ENCODE peak calls at places on chromosomes 7 and 10, in four cellular contexts. W, J, B and L are unnamed samples.

GRCh38 chr7:154879629-154880028 is 123.3 kb downstream of the PAXIP1 start:
- DNase-seq in B (no peak), J (no peak), W (peak; percentile 17), L (no peak)

GRCh38 chr10:130579913-130580312 is 443.7 kb downstream of the GLRX3 start:
- DNase-seq in W (no peak), J (no peak), B (no peak), L (no peak)

GRCh38 chr10:65907199-65907712 is 1018.6 kb upstream of the LRRTM3 start:
- DNase-seq in W (no peak), J (no peak), B (no peak), L (no peak)

GRCh38 chr10:95404460-95404858 is 113.7 kb upstream of the PDLIM1 start:
- DNase-seq in B (no peak), J (no peak), W (no peak), L (no peak)

GRCh38 chr10:13709931-13710690 is 123.3 kb downstream of the PRPF18 start:
- DNase-seq in J (no peak), W (no peak), B (no peak), L (no peak)

GRCh38 chr7:4479367-4480039 is 202.6 kb upstream of the FOXK1 start:
- DNase-seq in J (no peak), B (peak; percentile 18), W (peak; percentile 12), L (peak; percentile 74)

GRCh38 chr7:2774280-2774679 is 69.8 kb downstream of the GNA12 start:
- DNase-seq in J (no peak), B (no peak), W (no peak), L (peak; percentile 37)

GRCh38 chr10:118729641-118730258 is 25.0 kb downstream of the CACUL1 start:
- DNase-seq in J (no peak), W (no peak), B (no peak), L (no peak)

GRCh38 chr10:117652228-117653169 is 110.0 kb downstream of the EMX2 start:
- DNase-seq in J (no peak), W (no peak), B (peak; percentile 2), L (no peak)

GRCh38 chr7:16034353-16034752 is 347.9 kb upstream of the MEOX2 start:
- DNase-seq in W (no peak), J (no peak), B (no peak), L (no peak)

GRCh38 chr7:22576941-22577927 is 77.2 kb upstream of the STEAP1B start:
- DNase-seq in J (peak; percentile 100), B (no peak), W (no peak), L (peak; percentile 71)

GRCh38 chr7:132575987-132576722 is at the start of gene PLXNA4:
- DNase-seq in W (no peak), B (no peak), J (no peak), L (no peak)

GRCh38 chr7:155962191-155962967 is 150.1 kb upstream of the SHH start:
- DNase-seq in W (no peak), J (no peak), B (no peak), L (peak; percentile 70)

GRCh38 chr7:24896031-24896433 is 83.9 kb downstream of the OSBPL3 start:
- DNase-seq in J (no peak), W (peak; percentile 29), B (no peak), L (no peak)

GRCh38 chr10:16686081-16686902 is 130.9 kb downstream of the RSU1 start:
- DNase-seq in J (no peak), B (no peak), W (no peak), L (no peak)

GRCh38 chr7:17564678-17565209 is 266.3 kb downstream of the AHR start:
- DNase-seq in W (no peak), B (no peak), J (peak; percentile 71), L (no peak)

GRCh38 chr7:47887016-47887640 is 61.1 kb downstream of the PKD1L1 start:
- DNase-seq in B (no peak), W (no peak), J (no peak), L (no peak)

GRCh38 chr10:23110722-23111660 is 15.6 kb downstream of the MSRB2 start:
- DNase-seq in B (no peak), W (no peak), J (no peak), L (no peak)

GRCh38 chr10:23281044-23281433 is 63.6 kb downstream of the C10orf67 start:
- DNase-seq in J (no peak), W (no peak), B (no peak), L (no peak)

GRCh38 chr7:155947051-155947450 is 134.8 kb upstream of the SHH start:
- DNase-seq in W (no peak), B (no peak), J (no peak), L (no peak)

GRCh38 chr7:134778941-134779740 is at the start of gene CALD1:
- DNase-seq in J (peak; percentile 99), B (peak; percentile 79), W (peak; percentile 67), L (peak; percentile 58)

GRCh38 chr10:84540022-84540616 is 211.7 kb downstream of the CCSER2 start:
- DNase-seq in B (no peak), W (no peak), J (peak; percentile 76), L (peak; percentile 27)

GRCh38 chr7:43431020-43431595 is 151.8 kb upstream of the STK17A start:
- DNase-seq in J (no peak), W (no peak), B (no peak), L (no peak)

GRCh38 chr7:1520574-1521234 is 9.8 kb upstream of the MAFK start:
- DNase-seq in B (peak; percentile 100), J (no peak), W (no peak), L (peak; percentile 94)

GRCh38 chr10:21858455-21858854 is 145.1 kb downstream of the DNAJC1 start:
- DNase-seq in W (no peak), B (no peak), J (no peak), L (no peak)

DNA sequence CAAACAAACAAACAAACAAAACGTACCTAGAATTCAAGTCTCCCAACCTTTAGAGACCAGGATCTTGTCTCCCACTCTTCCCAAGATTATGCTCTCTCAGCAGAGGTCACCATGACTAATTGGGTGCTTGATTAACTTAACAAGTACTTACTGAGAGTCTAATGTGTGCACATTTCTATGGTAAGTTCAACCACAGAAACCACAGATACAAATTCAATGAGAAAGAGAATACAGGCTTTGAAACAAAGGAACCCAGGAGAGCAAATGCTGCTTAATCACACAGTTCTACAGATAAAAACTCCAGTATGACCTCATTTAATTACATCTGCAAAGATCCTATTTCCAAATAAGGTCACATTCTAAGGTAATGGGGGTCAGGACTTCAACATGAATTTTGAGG is 142.8 kb downstream of the DNAJC1 start:
- DNase-seq in J (no peak), B (no peak), W (no peak), L (no peak)
- TF ChIP-seq CTCF in J (no peak), B (no peak), W (no peak), L (no peak)

DNA sequence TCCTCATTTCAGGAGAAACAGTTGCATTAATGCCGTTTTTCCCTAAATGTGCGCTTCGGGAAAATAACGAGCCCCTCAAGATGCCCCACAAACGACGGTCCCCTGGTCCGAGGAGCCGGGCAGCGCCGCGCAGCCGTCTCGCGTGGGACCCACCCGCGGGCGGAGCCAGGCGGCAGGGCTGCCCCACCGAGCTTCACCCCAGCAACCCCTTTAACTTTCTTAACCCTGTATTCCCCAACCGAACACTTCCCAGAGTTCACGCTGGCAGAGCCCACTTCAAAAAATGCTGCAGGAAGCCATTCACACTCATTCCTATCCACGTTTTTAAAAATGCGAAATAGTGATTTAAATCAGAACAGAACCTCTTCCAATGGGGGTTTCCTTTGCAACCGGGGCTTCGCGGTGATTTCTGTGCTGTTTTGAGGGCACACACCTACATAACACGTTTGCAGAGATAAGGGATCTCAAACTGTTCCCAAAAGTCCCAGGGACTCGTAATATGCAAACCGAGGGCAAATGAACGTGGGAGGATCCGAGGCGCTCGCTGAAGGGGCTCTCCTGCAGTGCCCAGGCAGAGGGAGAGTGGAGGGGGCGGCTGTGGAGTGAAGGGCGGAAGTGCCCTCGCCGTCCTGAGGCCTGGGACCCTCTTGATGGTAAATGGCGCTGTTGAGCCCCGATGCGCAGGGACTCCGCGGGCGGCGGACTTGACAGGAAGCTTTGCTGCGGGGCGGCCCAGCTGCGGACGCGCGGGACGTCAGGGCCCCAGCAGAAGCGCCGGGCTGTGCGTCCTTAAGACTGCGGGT is 152.1 kb upstream of the YAE1 start:
- DNase-seq in W (peak; percentile 31), B (no peak), J (no peak), L (peak; percentile 68)
- TF ChIP-seq CTCF in W (no peak), B (peak; percentile 27), J (no peak), L (no peak)

GRCh38 chr7:121398246-121398645 is 2.1 kb upstream of the FAM3C start:
- DNase-seq in W (no peak), J (no peak), B (no peak), L (peak; percentile 48)
- TF ChIP-seq CTCF in W (no peak), J (peak; percentile 10), B (peak; percentile 77), L (peak; percentile 27)

GRCh38 chr10:106857728-106858127 is 306.8 kb downstream of the SORCS1 start:
- DNase-seq in W (no peak), B (no peak), J (no peak), L (no peak)

GRCh38 chr10:106866244-106866845 is 298.2 kb downstream of the SORCS1 start:
- DNase-seq in B (no peak), W (no peak), J (no peak), L (no peak)

GRCh38 chr10:106864031-106864430 is 300.5 kb downstream of the SORCS1 start:
- DNase-seq in B (no peak), J (no peak), W (no peak), L (no peak)

GRCh38 chr10:106863549-106863948 is 301.0 kb downstream of the SORCS1 start:
- DNase-seq in W (no peak), B (no peak), J (no peak), L (no peak)
- TF ChIP-seq CTCF in W (no peak), B (no peak), J (no peak), L (no peak)

GRCh38 chr10:88088441-88089340 is 225.3 kb downstream of the PTEN start:
- DNase-seq in J (no peak), W (no peak), B (no peak), L (no peak)
- TF ChIP-seq CTCF in J (no peak), W (no peak), B (no peak), L (no peak)

DNA sequence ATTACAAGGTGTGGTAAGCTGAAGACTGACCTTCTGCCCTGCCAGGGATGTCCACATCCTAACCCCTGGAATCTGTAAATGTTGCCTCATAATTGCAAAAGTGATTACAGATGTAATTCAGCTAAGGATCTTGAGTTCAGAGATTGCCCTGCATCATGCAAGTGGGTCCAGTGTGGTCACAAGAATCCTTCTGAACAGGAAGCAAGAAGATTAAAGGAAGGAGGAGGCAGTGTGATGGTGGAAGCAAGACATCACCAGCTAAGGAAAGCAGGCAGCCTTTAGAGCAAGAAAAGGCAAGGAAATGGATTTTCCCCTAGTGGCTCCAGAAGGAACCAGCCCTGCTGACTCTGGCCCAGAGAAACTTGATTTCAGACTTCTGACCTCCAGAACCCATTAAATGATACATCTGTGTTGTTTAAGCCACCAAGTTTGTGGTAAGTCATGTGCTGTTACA is 78.1 kb downstream of the USP6NL start:
- DNase-seq in J (no peak), W (no peak), B (no peak), L (peak; percentile 10)
- TF ChIP-seq CTCF in J (peak; percentile 43), W (peak; percentile 20), B (peak; percentile 36), L (peak; percentile 28)

DNA sequence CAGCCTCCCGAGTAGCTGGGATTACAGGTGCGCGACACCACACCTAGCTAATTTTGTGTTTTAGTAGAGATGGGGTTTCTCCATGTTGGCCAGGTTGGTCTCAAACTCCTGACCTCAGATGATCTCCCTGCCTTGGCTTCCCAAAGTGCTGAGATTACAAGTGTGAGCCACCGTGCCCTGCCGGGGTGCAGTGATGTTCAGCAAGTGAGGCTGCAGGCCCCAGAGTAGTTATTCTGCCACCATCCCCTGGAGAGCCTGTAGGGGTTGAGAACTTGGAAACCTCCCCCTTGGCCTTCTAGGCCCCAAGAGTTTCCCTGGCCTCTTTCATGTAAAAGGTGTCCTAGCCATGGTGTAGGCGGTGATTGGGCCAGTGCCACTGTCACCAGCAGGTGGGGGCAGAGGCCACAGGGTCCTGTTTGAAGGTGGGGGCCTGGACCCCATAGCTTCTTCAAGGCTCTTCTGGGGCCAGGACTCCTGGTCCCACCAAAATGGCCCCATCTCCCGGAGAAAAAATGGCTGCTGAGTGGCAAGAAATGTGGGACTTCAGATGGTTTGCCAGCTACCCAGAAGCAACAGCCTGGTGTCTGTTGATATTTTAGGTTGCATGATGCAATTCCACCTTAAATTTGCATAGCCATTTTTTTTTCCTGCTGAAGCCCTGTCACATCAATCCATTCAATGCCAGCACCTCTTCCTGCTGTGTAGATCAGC is 25.5 kb upstream of the INMT start:
- DNase-seq in W (no peak), B (no peak), J (no peak), L (no peak)
- TF ChIP-seq CTCF in W (no peak), B (no peak), J (no peak), L (no peak)